ENCODE peak calls at places on chromosomes 6 and 20, in six cellular contexts. R, J, W, F, A and Y are unnamed samples. For H3K36me3, the result is how much of the 10 kb centered on the place peaks cover.

GRCh38 chr6:22281691-22282090 is 15.1 kb downstream of the PRL start:
- DNase-seq in R (no peak), F (no peak), A (no peak), W (no peak), J (no peak), Y (no peak)

GRCh38 chr20:3164763-3165410 is 5.2 kb upstream of the FASTKD5 start:
- DNase-seq in W (no peak), J (no peak), F (no peak), R (no peak), A (no peak), Y (no peak)

GRCh38 chr6:137882225-137882961 is 15.3 kb downstream of the TNFAIP3 start:
- DNase-seq in F (no peak), J (no peak), R (no peak), W (no peak), A (no peak), Y (no peak)

GRCh38 chr6:34055223-34055933 is 90.5 kb downstream of the GRM4 start:
- DNase-seq in R (no peak), W (peak), J (peak), A (peak), F (peak), Y (peak)

GRCh38 chr20:49885558-49886332 is 29.6 kb downstream of the SPATA2 start:
- DNase-seq in A (no peak), F (no peak), J (no peak), R (no peak), W (no peak), Y (no peak)

GRCh38 chr6:122931916-122932315 is 64.1 kb upstream of the CLVS2 start:
- DNase-seq in J (no peak), W (no peak), A (no peak), F (no peak), R (no peak), Y (no peak)

GRCh38 chr20:4160761-4161305 is 145.5 kb upstream of the RNF24 start:
- DNase-seq in A (peak), J (peak), R (no peak), W (no peak), F (no peak), Y (peak)

GRCh38 chr6:45966797-45967196 is 48.9 kb downstream of the CLIC5 start:
- DNase-seq in J (no peak), R (no peak), W (no peak), A (no peak), F (no peak), Y (no peak)

GRCh38 chr6:100435299-100435698 is 29.4 kb downstream of the SIM1 start:
- DNase-seq in F (no peak), W (no peak), J (peak), R (no peak), A (no peak), Y (no peak)

GRCh38 chr6:86715676-86716075 is 221.7 kb upstream of the HTR1E start:
- DNase-seq in A (peak), W (no peak), R (no peak), J (peak), F (no peak), Y (no peak)

GRCh38 chr6:128597004-128597403 is 76.6 kb upstream of the PTPRK start:
- DNase-seq in F (no peak), A (no peak), W (no peak), R (no peak), J (no peak), Y (no peak)

GRCh38 chr20:54726687-54727086 is 251.3 kb downstream of the DOK5 start:
- DNase-seq in F (peak), R (no peak), A (no peak), W (no peak), J (no peak), Y (no peak)

GRCh38 chr6:54541521-54541920 is 233.3 kb downstream of the TINAG start:
- DNase-seq in W (no peak), A (no peak), J (no peak), R (no peak), F (no peak), Y (no peak)

GRCh38 chr6:112282217-112282616 is 27.9 kb upstream of the LAMA4 start:
- DNase-seq in A (peak), W (peak), J (peak), F (no peak), R (peak), Y (peak)

GRCh38 chr20:48463916-48464315 is 363.9 kb downstream of the PREX1 start:
- DNase-seq in W (no peak), R (no peak), F (no peak), A (no peak), J (peak), Y (peak)

GRCh38 chr6:34386316-34387137 is 5.9 kb downstream of the NUDT3 start:
- DNase-seq in W (no peak), A (no peak), J (peak), R (peak), F (no peak), Y (peak)

GRCh38 chr20:31840906-31841816 is 4.2 kb downstream of the FOXS1 start:
- DNase-seq in J (no peak), W (no peak), R (no peak), F (no peak), A (no peak), Y (no peak)

GRCh38 chr6:88491266-88491665 is 325.1 kb upstream of the CNR1 start:
- DNase-seq in A (no peak), J (no peak), R (no peak), W (no peak), F (no peak), Y (no peak)

GRCh38 chr20:43243672-43244269 is 54.1 kb upstream of the PTPRT start:
- DNase-seq in W (no peak), A (no peak), J (no peak), F (no peak), R (no peak), Y (no peak)

GRCh38 chr6:93581371-93581770 is 162.0 kb upstream of the EPHA7 start:
- DNase-seq in W (no peak), A (no peak), R (no peak), F (no peak), J (no peak), Y (no peak)

GRCh38 chr6:78910611-78911134 is 43.3 kb downstream of the IRAK1BP1 start:
- DNase-seq in R (no peak), J (peak), F (no peak), A (no peak), W (peak), Y (no peak)

GRCh38 chr6:144075187-144075586 is 20.2 kb downstream of the SF3B5 start:
- DNase-seq in J (no peak), F (no peak), R (no peak), A (no peak), W (no peak), Y (no peak)

GRCh38 chr6:37207903-37208456 is 38.0 kb downstream of the PIM1 start:
- DNase-seq in F (peak), R (no peak), J (peak), A (peak), W (peak), Y (peak)

GRCh38 chr20:62133864-62134263 is 9.3 kb downstream of the PSMA7 start:
- DNase-seq in R (no peak), J (no peak), A (no peak), W (no peak), F (no peak), Y (no peak)

GRCh38 chr6:107419747-107420146 is 39.6 kb downstream of the PDSS2 start:
- DNase-seq in J (no peak), F (no peak), R (no peak), W (no peak), A (no peak), Y (peak)

GRCh38 chr6:147909645-147910044 is 401.2 kb downstream of the SAMD5 start:
- DNase-seq in A (no peak), J (no peak), F (no peak), W (no peak), R (peak), Y (peak)

GRCh38 chr20:38072885-38073284 is 39.3 kb downstream of the RPRD1B start:
- DNase-seq in R (no peak), J (no peak), A (no peak), F (no peak), W (no peak), Y (no peak)

GRCh38 chr6:152380351-152380767 is 256.8 kb downstream of the SYNE1 start:
- DNase-seq in F (peak), R (peak), J (peak), A (no peak), W (no peak), Y (peak)

GRCh38 chr20:40705413-40705812 is 16.4 kb upstream of the MAFB start:
- DNase-seq in W (no peak), F (no peak), A (no peak), J (no peak), R (no peak), Y (no peak)

GRCh38 chr20:36344517-36345132 is 38.5 kb downstream of the DLGAP4 start:
- DNase-seq in W (peak), A (peak), J (peak), R (no peak), F (peak), Y (peak)

GRCh38 chr6:132683543-132683942 is 24.6 kb upstream of the TAAR1 start:
- DNase-seq in F (no peak), W (no peak), A (no peak), J (no peak), R (peak), Y (peak)

GRCh38 chr6:15659181-15659580 is 3.6 kb downstream of the DTNBP1 start:
- DNase-seq in A (no peak), R (no peak), W (no peak), J (no peak), F (no peak), Y (no peak)

DNA sequence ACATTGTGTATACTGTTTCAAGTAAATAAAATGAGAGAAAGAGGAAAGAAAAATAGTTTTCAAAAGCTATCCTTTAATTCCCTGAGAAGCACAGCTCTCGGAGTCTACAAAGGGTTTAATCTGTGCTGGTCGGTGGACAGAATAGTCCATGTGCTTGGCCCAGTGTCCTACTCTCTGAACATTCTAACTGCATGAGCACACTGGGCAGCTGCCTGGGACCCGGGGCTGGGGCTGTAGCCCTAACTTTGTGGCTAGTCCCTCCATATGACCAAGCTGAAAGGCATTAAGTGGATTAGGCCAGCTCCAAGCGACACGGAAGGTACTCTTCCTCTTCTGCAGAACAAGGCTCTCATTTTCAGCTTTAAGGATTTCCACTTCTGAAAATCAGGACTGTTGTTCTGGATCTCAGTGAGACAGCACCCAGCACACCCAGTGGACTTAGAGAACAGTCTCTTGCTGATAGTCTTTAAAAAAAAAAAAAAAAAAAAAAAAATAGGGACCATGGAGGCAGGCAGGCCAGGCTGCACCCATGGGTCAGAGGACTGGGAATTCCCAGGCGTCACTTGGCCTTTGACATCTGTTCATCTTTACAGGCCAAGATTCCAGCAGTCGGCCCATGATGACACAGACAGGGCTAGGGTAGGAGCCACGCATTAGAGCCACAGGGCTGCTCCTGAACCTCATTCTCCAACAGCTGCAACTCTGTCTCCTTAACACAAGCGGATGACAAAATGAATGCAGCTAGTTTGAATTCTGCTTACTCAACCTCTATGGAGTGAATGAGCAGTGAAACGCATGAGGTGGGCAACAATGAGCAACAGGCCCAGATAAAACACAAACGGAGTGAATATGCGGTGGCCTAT is 126.2 kb downstream of the LY86 start:
- DNase-seq in J (no peak), R (no peak), W (no peak), F (no peak), A (no peak), Y (no peak)
- H3K36me3 ChIP-seq in J (under half), R (under half), W (under half), F (under half), A (under half), Y (under half)

GRCh38 chr20:23264545-23264944 is 86.0 kb upstream of the NXT1 start:
- DNase-seq in W (no peak), A (no peak), J (no peak), F (no peak), R (no peak), Y (no peak)

GRCh38 chr20:23267909-23268308 is 82.7 kb upstream of the NXT1 start:
- DNase-seq in A (no peak), J (no peak), W (no peak), R (no peak), F (no peak), Y (no peak)

GRCh38 chr20:23268792-23269354 is 81.7 kb upstream of the NXT1 start:
- DNase-seq in J (no peak), A (no peak), F (no peak), W (no peak), R (no peak), Y (no peak)

GRCh38 chr20:23266530-23267398 is 83.8 kb upstream of the NXT1 start:
- DNase-seq in J (no peak), R (no peak), F (no peak), W (no peak), A (no peak), Y (no peak)

DNA sequence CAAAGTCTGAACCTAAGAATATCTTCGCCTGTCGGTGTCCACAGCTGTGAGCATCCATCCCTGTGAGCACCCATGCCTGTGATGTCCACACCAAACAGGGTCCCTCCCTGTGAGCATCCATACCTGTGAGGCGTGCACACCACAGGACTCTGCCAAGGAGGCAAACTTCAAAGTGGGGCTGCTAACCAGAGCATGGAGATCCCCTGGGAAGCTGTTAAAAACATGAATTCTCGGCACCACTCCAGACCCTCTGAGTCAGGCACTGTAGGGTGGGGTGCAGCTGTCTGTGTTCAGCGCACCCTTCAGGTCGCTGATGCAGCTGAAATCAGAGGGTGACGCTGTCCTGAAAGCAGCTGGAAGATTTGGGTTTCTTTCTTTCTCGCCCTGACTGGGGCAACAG is 85.4 kb upstream of the NXT1 start:
- DNase-seq in W (no peak), R (no peak), A (no peak), F (no peak), J (no peak), Y (peak)
- TF ChIP-seq CTCF in W (no peak), R (no peak), A (no peak), F (no peak), J (no peak), Y (peak)

DNA sequence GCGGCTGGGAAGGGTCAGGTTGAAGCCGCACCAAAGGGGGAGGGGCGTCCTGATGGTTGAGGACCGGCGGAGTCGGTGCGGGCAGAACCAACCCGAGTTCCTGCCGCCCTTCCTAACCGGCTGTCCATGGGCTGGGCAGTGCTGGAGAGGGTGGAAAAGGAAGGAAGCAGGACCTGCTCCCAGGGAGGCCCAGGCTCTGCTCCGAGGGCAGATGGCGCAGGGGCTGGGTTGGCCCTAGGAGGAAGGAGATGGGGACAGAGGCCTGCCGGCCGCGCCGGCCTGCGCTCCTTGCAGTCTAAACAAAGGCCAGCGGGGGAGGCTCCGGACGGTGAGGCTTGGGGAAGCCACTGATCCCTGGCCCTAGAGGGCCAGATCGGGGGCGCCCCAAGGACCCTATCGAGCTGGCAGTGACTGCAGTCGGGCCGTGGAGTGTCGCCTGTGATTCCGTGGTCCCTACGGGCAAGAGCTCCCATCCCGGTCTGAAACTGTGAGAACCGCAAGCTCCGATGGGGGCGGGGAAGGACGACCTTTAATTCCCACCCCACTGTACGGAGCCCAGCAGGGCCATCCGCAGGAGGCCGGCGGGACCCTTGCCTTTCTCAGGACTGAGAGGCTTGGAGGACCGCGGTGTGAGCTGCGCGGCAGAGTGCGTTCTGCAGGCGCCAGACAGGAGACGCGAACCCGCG is 39.3 kb downstream of the YTHDF1 start:
- DNase-seq in R (no peak), A (no peak), F (no peak), W (no peak), J (no peak), Y (no peak)
- H3K4me3 ChIP-seq in R (no peak), A (no peak), F (no peak), W (no peak), J (no peak), Y (no peak)

GRCh38 chr20:51769941-51770615 is 1.9 kb upstream of the ATP9A start:
- DNase-seq in R (no peak), J (no peak), A (no peak), F (no peak), W (no peak), Y (no peak)

GRCh38 chr20:51767018-51767866 is 948 bp downstream of the ATP9A start:
- DNase-seq in J (peak), A (peak), R (no peak), W (peak), F (peak), Y (no peak)

GRCh38 chr20:51763965-51764602 is 4.1 kb downstream of the ATP9A start:
- DNase-seq in F (no peak), J (no peak), R (no peak), A (no peak), W (no peak), Y (no peak)

GRCh38 chr20:51768759-51769517 is 748 bp upstream of the ATP9A start:
- DNase-seq in F (no peak), A (no peak), R (no peak), W (no peak), J (no peak), Y (no peak)

DNA sequence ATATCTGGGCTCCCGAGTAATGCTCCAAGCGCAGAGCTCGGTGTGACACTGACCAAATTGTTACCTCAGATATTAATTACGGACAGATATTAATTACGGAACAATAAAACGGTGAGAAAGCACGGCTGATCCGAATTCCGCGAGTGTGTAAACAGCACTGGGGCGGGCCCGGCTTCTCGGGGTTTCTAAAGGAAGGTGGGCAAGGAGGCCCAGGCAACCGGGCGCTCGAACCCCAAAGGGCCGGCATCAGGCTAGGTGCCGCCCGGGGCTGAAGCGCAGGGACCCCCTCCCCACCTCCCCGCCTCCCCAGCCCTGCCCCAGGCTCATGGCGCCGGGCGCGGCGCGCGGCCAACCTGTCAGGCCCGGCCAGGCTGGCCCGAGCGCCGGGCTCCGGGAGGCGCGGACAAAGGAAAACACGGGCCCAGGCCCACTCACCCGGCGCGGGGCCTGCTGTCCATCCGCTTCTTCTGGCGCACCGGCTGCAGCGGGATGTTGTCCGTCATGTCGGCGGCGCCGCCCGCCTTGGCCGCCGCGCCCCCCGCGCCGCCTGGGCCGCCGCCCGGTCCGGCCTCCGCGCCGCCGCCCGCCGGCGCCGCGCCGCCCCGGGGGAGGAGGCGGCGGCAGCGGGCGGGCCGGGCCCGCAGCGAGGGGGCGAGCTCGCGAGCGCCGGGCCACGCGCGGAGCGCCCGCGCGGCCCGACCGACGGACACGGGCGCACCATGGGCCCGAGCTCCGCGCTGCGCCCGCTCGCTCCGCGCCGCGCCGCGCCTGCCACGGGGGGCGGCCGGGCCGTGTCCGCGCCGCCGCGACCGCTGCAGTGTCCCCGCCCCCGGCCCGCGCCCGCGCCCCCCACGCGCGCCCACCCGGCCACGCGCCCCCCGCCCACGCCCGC is at the start of gene ATP9A:
- DNase-seq in F (peak), W (peak), J (peak), R (no peak), A (peak), Y (no peak)
- H3K36me3 ChIP-seq in F (under half), W (under half), J (under half), R (under half), A (under half), Y (under half)

GRCh38 chr20:21555470-21556120 is 41.7 kb upstream of the NKX2-2 start:
- DNase-seq in F (no peak), W (no peak), J (no peak), R (no peak), A (no peak), Y (no peak)

GRCh38 chr20:21554985-21555384 is 41.1 kb upstream of the NKX2-2 start:
- DNase-seq in J (no peak), F (no peak), A (no peak), W (no peak), R (no peak), Y (no peak)

GRCh38 chr20:21557246-21557982 is 43.5 kb upstream of the NKX2-2 start:
- DNase-seq in J (no peak), W (no peak), R (no peak), F (no peak), A (no peak), Y (no peak)

GRCh38 chr20:21554376-21554890 is 40.6 kb upstream of the NKX2-2 start:
- DNase-seq in R (no peak), J (no peak), W (no peak), A (no peak), F (no peak), Y (no peak)

GRCh38 chr20:21556398-21556797 is 42.5 kb upstream of the NKX2-2 start:
- DNase-seq in A (no peak), J (no peak), R (no peak), F (no peak), W (no peak), Y (no peak)
- TF ChIP-seq CTCF in A (no peak), J (no peak), R (no peak), F (no peak), W (no peak), Y (no peak)

GRCh38 chr6:72691298-72691697 is 69.4 kb downstream of the KCNQ5 start:
- DNase-seq in R (no peak), W (no peak), A (no peak), J (no peak), F (no peak), Y (no peak)
- H3K4me3 ChIP-seq in R (no peak), W (no peak), A (no peak), J (no peak), F (no peak), Y (no peak)